ENCODE peak calls at places on chromosomes 7 and 10, in seven cellular contexts. A is stimulated activated CD8-positive, alpha-beta memory T cell treated with anti-CD3 and anti-CD28 coated beads, Interleukin-15, amount 100 ng/mL, for 24 hours; B is psoas muscle; N is NCI-H526; Q is NCI-H69; P is activated CD4-positive, alpha-beta T cell treated with anti-CD3 and anti-CD28 coated beads for 36 hours; S is left cardiac atrium. V is an unnamed sample.

GRCh38 chr7:132469264-132469663 is 107.0 kb downstream of the PLXNA4 start:
- DNase-seq in A (no peak), B (no peak), N (no peak), Q (no peak), P (no peak), S (no peak), V (no peak)

GRCh38 chr7:81944103-81944502 is 174.3 kb upstream of the HGF start:
- DNase-seq in A (no peak), B (no peak), N (no peak), Q (peak), P (no peak), S (no peak), V (no peak)

GRCh38 chr10:48233643-48234042 is 40.9 kb downstream of the FRMPD2 start:
- DNase-seq in A (no peak), B (no peak), N (no peak), Q (no peak), P (no peak), S (no peak), V (no peak)

GRCh38 chr10:89861584-89862287 is 160.3 kb downstream of the KIF20B start:
- DNase-seq in A (no peak), B (no peak), N (no peak), Q (peak), P (peak), S (no peak), V (peak)

GRCh38 chr7:141073173-141073640 is 657 bp upstream of the TMEM178B start:
- DNase-seq in A (no peak), B (peak), N (peak), Q (peak), P (peak), S (peak), V (peak)

GRCh38 chr10:6037975-6038624 is 24.1 kb downstream of the IL2RA start:
- DNase-seq in A (no peak), B (no peak), N (no peak), Q (no peak), P (no peak), S (no peak), V (no peak)

GRCh38 chr10:87692956-87693484 is 33.3 kb downstream of the PAPSS2 start:
- DNase-seq in A (no peak), B (no peak), N (no peak), Q (no peak), P (no peak), S (no peak), V (no peak)

GRCh38 chr7:70460066-70460465 is 671.9 kb upstream of the GALNT17 start:
- DNase-seq in A (no peak), B (no peak), N (no peak), Q (no peak), P (no peak), S (no peak), V (no peak)

GRCh38 chr7:158345731-158346130 is 241.9 kb downstream of the PTPRN2 start:
- DNase-seq in A (no peak), B (no peak), N (no peak), Q (no peak), P (no peak), S (no peak), V (no peak)

GRCh38 chr7:99918959-99919813 is at the start of gene TRIM4:
- DNase-seq in A (peak), B (peak), N (peak), Q (peak), P (peak), S (peak), V (peak)

GRCh38 chr10:12357525-12358151 is 8.3 kb downstream of the CAMK1D start:
- DNase-seq in A (no peak), B (no peak), N (no peak), Q (no peak), P (no peak), S (no peak), V (no peak)